ENCODE peak calls at places on chromosomes 13 and 19, in six cellular contexts. Q is pancreas, R is retinal pigment epithelial cell, J is stomach, T is HFF-Myc, A is ovary. P is an unnamed sample.

GRCh38 chr19:29965529-29965928 is 23.5 kb downstream of the URI1 start:
- DNase-seq in T (no peak), R (no peak), A (no peak), J (no peak), Q (no peak), P (no peak)

GRCh38 chr19:3304871-3305423 is 61.4 kb upstream of the NFIC start:
- DNase-seq in Q (peak; percentile 80), T (peak; percentile 55), R (no peak), J (peak; percentile 79), A (peak; percentile 82), P (no peak)

GRCh38 chr13:37495046-37495445 is 103.5 kb downstream of the POSTN start:
- DNase-seq in T (no peak), J (no peak), A (no peak), R (no peak), Q (no peak), P (no peak)

GRCh38 chr19:56270676-56271075 is 1.9 kb upstream of the EDDM13 start:
- DNase-seq in R (no peak), T (no peak), Q (no peak), J (no peak), A (no peak), P (no peak)

GRCh38 chr13:39942177-39942900 is 286.9 kb downstream of the COG6 start:
- DNase-seq in A (no peak), Q (no peak), J (no peak), T (no peak), R (no peak), P (no peak)

GRCh38 chr19:45161715-45162463 is 1.1 kb upstream of the NKPD1 start:
- DNase-seq in J (peak; percentile 56), T (no peak), R (no peak), Q (peak; percentile 46), A (peak; percentile 53), P (no peak)

GRCh38 chr19:8589177-8589714 is 12.0 kb upstream of the MYO1F start:
- DNase-seq in T (no peak), Q (no peak), A (no peak), J (no peak), R (no peak), P (no peak)

GRCh38 chr13:76992548-76993001 is 694 bp downstream of the CLN5 start:
- DNase-seq in T (no peak), J (no peak), A (peak; percentile 34), R (no peak), Q (peak; percentile 29), P (no peak)

GRCh38 chr19:45446295-45446694 is 21.5 kb upstream of the FOSB start:
- DNase-seq in Q (no peak), A (no peak), T (no peak), R (no peak), J (no peak), P (no peak)

GRCh38 chr13:67043901-67044300 is 186.2 kb downstream of the PCDH9 start:
- DNase-seq in A (no peak), R (peak; percentile 65), T (no peak), Q (no peak), J (no peak), P (no peak)

GRCh38 chr13:24148414-24149305 is 11.9 kb upstream of the SPATA13 start:
- DNase-seq in J (peak; percentile 70), T (peak; percentile 95), Q (no peak), A (no peak), R (peak; percentile 96), P (peak; percentile 85)

GRCh38 chr19:1447565-1447903 is 2.4 kb upstream of the APC2 start:
- DNase-seq in R (no peak), J (no peak), T (no peak), A (no peak), Q (no peak), P (no peak)

GRCh38 chr13:76993021-76993420 is 1.1 kb downstream of the CLN5 start:
- DNase-seq in T (no peak), J (no peak), R (no peak), A (no peak), Q (no peak), P (no peak)

GRCh38 chr13:58300974-58301681 is 669.6 kb downstream of the PCDH17 start:
- DNase-seq in J (no peak), R (no peak), A (no peak), Q (no peak), T (no peak), P (no peak)

DNA sequence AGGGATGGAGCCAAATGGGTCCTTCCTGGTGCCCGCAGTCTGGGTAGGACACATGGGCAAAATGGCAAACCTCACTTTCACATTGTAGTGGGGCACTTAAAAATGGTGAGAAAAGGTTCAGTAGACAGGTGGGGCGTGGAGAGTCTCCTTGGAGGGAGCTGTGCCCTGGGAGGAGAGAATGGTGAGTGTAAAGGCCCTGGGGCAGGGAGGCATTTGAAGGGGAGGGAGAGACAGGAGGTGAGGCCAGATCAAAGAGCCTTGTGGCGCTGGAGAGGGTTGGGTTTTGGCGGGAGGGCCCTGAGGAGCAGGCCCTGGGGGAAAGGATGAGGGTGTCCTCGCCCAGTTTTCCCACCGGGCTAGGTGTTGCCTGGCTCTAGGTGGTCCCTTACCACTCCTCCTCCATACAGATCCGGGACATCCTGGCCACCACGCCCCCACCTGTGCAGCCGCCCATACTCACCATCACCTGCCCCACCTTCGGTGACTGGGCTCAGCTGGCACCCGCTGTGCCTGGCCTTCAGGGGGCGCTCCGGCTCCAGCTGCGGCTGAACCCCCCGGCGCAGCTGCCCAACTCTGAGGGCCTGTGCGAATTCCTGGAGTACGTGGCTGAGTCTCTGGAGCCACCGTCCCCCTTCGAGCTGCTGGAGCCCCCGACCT is 6.3 kb downstream of the MAP1S start:
- DNase-seq in J (no peak), A (no peak), T (no peak), Q (no peak), R (no peak), P (no peak)
- TF ChIP-seq CTCF in J (no peak), A (no peak), T (peak; percentile 41), Q (no peak), R (peak; percentile 53), P (peak; percentile 24)

DNA sequence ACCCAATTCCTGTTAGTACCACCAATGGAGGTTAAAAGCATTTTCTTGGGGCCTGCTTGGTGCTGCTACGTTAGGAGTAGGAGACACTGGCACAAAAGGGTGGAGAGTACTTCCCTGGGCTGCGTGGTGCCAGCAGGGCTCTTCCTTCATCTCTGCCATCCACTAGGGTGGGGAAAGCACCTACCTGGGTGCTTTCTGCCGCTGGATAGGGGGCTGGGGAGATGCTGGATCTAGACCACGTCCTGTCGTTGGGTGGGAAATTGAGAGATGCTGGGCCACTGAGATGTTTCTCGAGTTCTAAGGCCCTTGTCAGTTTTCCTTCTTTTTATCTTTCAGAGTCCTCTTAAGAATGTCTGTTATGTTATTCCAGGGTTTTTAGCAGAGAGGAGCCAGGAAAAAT is 6.7 kb upstream of the FCGBP start:
- DNase-seq in R (no peak), Q (no peak), A (no peak), T (no peak), J (peak; percentile 13), P (no peak)
- H3K4me3 ChIP-seq in R (no peak overlapping the region), Q (no peak overlapping the region), A (no peak overlapping the region), T (no peak overlapping the region), J (no peak overlapping the region), P (no peak overlapping the region)

DNA sequence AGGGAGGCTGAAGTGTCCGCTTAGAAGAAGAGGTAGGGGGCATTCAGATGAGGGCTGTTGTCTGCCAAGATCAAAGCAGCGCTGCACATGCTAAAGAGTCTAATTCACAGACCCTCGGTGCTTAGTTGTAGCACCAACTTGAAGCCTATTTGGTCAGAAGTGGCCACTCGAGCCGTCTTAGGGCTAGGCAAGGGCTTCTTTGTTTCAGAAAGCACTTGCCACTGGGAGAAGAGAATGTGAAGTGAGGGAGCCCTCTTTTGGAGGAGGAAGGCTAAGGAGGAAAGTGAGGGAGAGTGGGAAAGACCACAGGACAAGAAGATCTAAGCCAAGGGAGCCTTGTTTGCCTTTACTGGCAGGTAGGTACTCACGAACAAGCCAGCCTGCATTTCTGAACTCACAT is 313.4 kb upstream of the TMTC4 start:
- DNase-seq in R (no peak), A (no peak), J (no peak), T (no peak), Q (no peak), P (no peak)
- TF ChIP-seq CTCF in R (peak; percentile 51), A (no peak), J (no peak), T (no peak), Q (no peak), P (peak; percentile 40)

GRCh38 chr19:49890349-49891311 is 6.1 kb downstream of the IL4I1 start:
- DNase-seq in A (peak; percentile 49), Q (peak; percentile 69), T (no peak), J (peak; percentile 57), R (no peak), P (no peak)

GRCh38 chr19:49891393-49891792 is 5.3 kb downstream of the IL4I1 start:
- DNase-seq in T (no peak), A (peak; percentile 25), R (no peak), Q (no peak), J (no peak), P (no peak)

GRCh38 chr19:49888478-49888901 is 8.2 kb downstream of the IL4I1 start:
- DNase-seq in A (no peak), R (no peak), J (no peak), Q (no peak), T (no peak), P (no peak)

GRCh38 chr19:49889038-49889686 is 7.5 kb downstream of the IL4I1 start:
- DNase-seq in J (no peak), T (no peak), A (no peak), R (no peak), Q (no peak), P (no peak)

GRCh38 chr19:49889687-49890348 is 6.9 kb downstream of the IL4I1 start:
- DNase-seq in T (no peak), R (no peak), A (peak; percentile 79), J (peak; percentile 77), Q (peak; percentile 64), P (no peak)
- H3K4me3 ChIP-seq in T (no peak overlapping the region), R (peak overlapping the region; percentile 25), A (peak overlapping the region; percentile 2), J (peak overlapping the region; percentile 41), Q (no peak overlapping the region), P (no peak overlapping the region)

GRCh38 chr19:11346104-11346940 is at the start of the genes CCDC159 and TMEM205:
- DNase-seq in Q (peak; percentile 99), A (peak; percentile 99), J (peak; percentile 99), R (peak; percentile 98), T (peak; percentile 98), P (peak; percentile 95)
- TF ChIP-seq CTCF in Q (no peak), A (no peak), J (no peak), R (no peak), T (no peak), P (no peak)

GRCh38 chr13:109957875-109958274 is 171.5 kb upstream of the IRS2 start:
- DNase-seq in A (no peak), Q (no peak), R (no peak), T (no peak), J (no peak), P (no peak)
- H3K4me3 ChIP-seq in A (no peak overlapping the region), Q (no peak overlapping the region), R (no peak overlapping the region), T (no peak overlapping the region), J (no peak overlapping the region), P (no peak overlapping the region)

DNA sequence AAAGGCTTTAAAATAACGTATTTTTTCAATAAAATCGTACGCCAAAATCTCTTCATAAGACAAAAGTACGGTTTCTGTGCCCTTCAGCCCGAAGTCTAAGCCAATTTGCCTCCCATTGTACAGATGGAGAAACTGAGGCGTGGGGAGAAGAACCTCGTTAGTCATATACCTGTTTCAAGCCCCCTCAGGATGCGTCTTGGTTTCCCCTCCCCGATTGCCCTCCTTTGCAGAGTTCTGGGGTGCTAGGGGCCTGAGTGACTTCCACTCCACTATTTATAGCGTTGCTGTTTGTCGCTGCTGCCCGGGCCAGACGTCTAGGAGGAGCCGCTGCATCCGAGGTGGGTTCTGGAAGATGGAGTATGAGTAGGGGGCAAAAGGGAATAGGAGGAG is 2.3 kb upstream of the LTBP4 start:
- DNase-seq in A (peak; percentile 43), Q (no peak), J (no peak), R (no peak), T (no peak), P (no peak)
- TF ChIP-seq CTCF in A (no peak), Q (no peak), J (no peak), R (no peak), T (no peak), P (no peak)

P was measured in AG09309.